ENCODE peak calls at places on chromosomes 2 and 18, in nine cellular contexts. K, T, M, U, P, C, V, J and R are unnamed samples.

GRCh38 chr2:237485304-237485703 is 1.7 kb upstream of the MLPH start:
- DNase-seq in T (no peak), U (no peak), M (no peak), P (no peak), J (no peak), V (no peak), C (no peak), K (no peak), R (no peak)

GRCh38 chr2:5693288-5694015 is 1.3 kb downstream of the SOX11 start:
- DNase-seq in U (peak), P (no peak), C (peak), J (no peak), K (no peak), T (no peak), M (no peak), V (no peak), R (peak)

GRCh38 chr2:34099377-34099776 is 500.3 kb upstream of the FAM98A start:
- DNase-seq in U (no peak), M (no peak), K (no peak), P (no peak), J (no peak), C (no peak), T (no peak), V (no peak), R (no peak)

GRCh38 chr2:239660390-239661228 is 259.8 kb upstream of the HDAC4 start:
- DNase-seq in M (no peak), V (no peak), J (no peak), U (no peak), K (no peak), P (no peak), C (no peak), T (no peak), R (no peak)

GRCh38 chr2:70541481-70542020 is 12.1 kb downstream of the TGFA start:
- DNase-seq in P (no peak), K (no peak), J (no peak), T (no peak), C (no peak), V (no peak), M (no peak), U (no peak), R (no peak)

GRCh38 chr2:163122257-163122656 is 283.7 kb upstream of the KCNH7 start:
- DNase-seq in M (no peak), C (no peak), K (no peak), V (no peak), T (no peak), P (no peak), U (no peak), J (no peak), R (no peak)

GRCh38 chr2:53880756-53881155 is 21.0 kb upstream of the GPR75 start:
- DNase-seq in T (no peak), U (peak), J (no peak), K (no peak), C (no peak), P (no peak), V (no peak), M (no peak), R (no peak)

GRCh38 chr2:239881561-239882320 is 143.4 kb downstream of the NDUFA10 start:
- DNase-seq in T (no peak), J (peak), P (no peak), C (peak), K (no peak), V (no peak), U (peak), M (peak), R (no peak)

GRCh38 chr18:12946549-12947354 is 1.1 kb upstream of the SEH1L start:
- DNase-seq in T (no peak), U (peak), P (peak), V (peak), M (no peak), J (peak), K (no peak), C (peak), R (peak)

GRCh38 chr2:150417278-150417677 is 70.2 kb downstream of the RND3 start:
- DNase-seq in J (no peak), K (no peak), C (no peak), M (no peak), T (no peak), U (no peak), P (no peak), V (no peak), R (no peak)

GRCh38 chr2:160394153-160394552 is 99.5 kb downstream of the RBMS1 start:
- DNase-seq in V (no peak), P (no peak), C (no peak), T (no peak), M (no peak), J (no peak), U (no peak), K (no peak), R (no peak)

GRCh38 chr2:105237045-105237765 is 4.3 kb upstream of the GPR45 start:
- DNase-seq in C (peak), M (no peak), P (no peak), T (no peak), U (no peak), K (no peak), J (no peak), V (peak), R (no peak)

GRCh38 chr2:71331581-71332412 is at the start of gene ZNF638:
- DNase-seq in T (peak), U (peak), C (peak), J (peak), K (peak), V (peak), P (peak), M (peak), R (peak)

GRCh38 chr2:62472321-62472720 is 33.7 kb downstream of the TMEM17 start:
- DNase-seq in K (no peak), U (no peak), P (no peak), C (no peak), J (no peak), T (no peak), M (no peak), V (no peak), R (no peak)

GRCh38 chr2:104523921-104524320 is 330.0 kb upstream of the POU3F3 start:
- DNase-seq in K (no peak), M (no peak), U (no peak), P (no peak), J (no peak), V (no peak), T (no peak), C (no peak), R (no peak)

GRCh38 chr2:173898178-173898668 is 67.0 kb downstream of the SP3 start:
- DNase-seq in K (no peak), M (no peak), T (no peak), U (no peak), P (no peak), C (no peak), J (no peak), V (peak), R (no peak)

GRCh38 chr2:72713857-72714256 is 112.0 kb downstream of the EXOC6B start:
- DNase-seq in U (no peak), J (no peak), T (no peak), K (no peak), P (no peak), V (no peak), C (no peak), M (no peak), R (no peak)

GRCh38 chr2:188798159-188798558 is 176.0 kb upstream of the COL3A1 start:
- DNase-seq in V (no peak), K (no peak), C (no peak), U (peak), J (no peak), M (no peak), P (no peak), T (no peak), R (no peak)